ENCODE peak calls at places on chromosomes 12 and 14, in four cellular contexts. V is WTC11, B is SK-N-SH, M is HepG2. A is an unnamed sample.

GRCh38 chr12:108214486-108214885 is 85.4 kb downstream of the WSCD2 start:
- DNase-seq in V (peak), M (peak), B (no peak), A (peak)

GRCh38 chr12:85835810-85836715 is at the start of gene RASSF9:
- DNase-seq in M (peak), B (no peak), V (no peak), A (no peak)

GRCh38 chr14:69315302-69315701 is 55.3 kb downstream of the GALNT16 start:
- DNase-seq in B (no peak), V (peak), M (no peak), A (peak)

GRCh38 chr12:1808798-1809480 is 11.4 kb upstream of the LRTM2 start:
- DNase-seq in V (no peak), M (no peak), B (no peak), A (no peak)

GRCh38 chr12:78697817-78698415 is 166.7 kb upstream of the SYT1 start:
- DNase-seq in V (no peak), M (no peak), B (no peak), A (no peak)

GRCh38 chr12:105474672-105475071 is 144.2 kb downstream of the C12orf75 start:
- DNase-seq in B (no peak), M (no peak), V (no peak), A (no peak)

GRCh38 chr12:92272301-92272964 is 126.8 kb upstream of the BTG1 start:
- DNase-seq in V (peak), B (no peak), M (no peak), A (no peak)

GRCh38 chr12:90078344-90078743 is 369.7 kb upstream of the ATP2B1 start:
- DNase-seq in M (no peak), B (no peak), V (no peak), A (no peak)

GRCh38 chr14:58955294-58955821 is 233.1 kb upstream of the DAAM1 start:
- DNase-seq in M (no peak), V (no peak), B (no peak), A (no peak)

DNA sequence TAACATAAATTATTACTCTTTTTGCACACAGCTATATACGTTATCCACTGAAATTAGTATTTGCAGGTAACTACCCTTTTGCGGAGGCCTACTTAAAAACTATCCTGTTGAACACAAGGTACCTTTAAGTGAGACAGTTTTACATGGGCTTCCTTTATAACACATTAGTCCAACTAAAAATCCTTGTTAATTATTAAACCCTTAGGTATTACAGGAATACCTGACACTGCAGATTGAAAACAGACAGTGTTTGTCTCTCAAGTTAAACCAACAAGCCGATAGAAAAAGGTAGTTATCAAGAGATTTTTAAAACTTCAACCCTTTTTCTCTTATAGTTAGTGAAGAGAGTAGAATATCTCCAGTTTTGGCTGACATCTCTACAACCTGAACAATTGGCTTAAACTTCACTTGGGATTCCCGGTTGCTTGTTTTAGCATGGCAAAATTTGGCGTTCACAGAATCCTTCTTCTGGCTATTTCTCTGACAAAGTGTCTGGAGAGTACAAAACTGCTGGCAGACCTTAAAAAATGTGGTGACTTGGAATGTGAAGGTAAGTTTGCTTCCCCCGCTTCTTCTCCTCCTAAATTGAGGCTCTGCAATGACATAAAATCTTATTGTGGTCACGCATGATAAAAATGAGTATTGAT is at the start of gene MIA2:
- DNase-seq in V (no peak), B (no peak), M (peak), A (no peak)
- TF ChIP-seq FOXJ3 in V (no peak), B (no peak), M (no peak), A (no peak)

GRCh38 chr12:51527872-51528271 is 63.2 kb upstream of the SCN8A start:
- DNase-seq in B (no peak), V (no peak), M (no peak), A (no peak)

GRCh38 chr12:51530208-51530607 is 60.8 kb upstream of the SCN8A start:
- DNase-seq in V (no peak), B (no peak), M (no peak), A (no peak)

GRCh38 chr12:51528852-51529545 is 62.0 kb upstream of the SCN8A start:
- DNase-seq in M (no peak), V (no peak), B (no peak), A (no peak)

GRCh38 chr12:51531284-51531981 is 59.6 kb upstream of the SCN8A start:
- DNase-seq in V (no peak), M (no peak), B (no peak), A (no peak)

GRCh38 chr12:51529586-51529985 is 61.4 kb upstream of the SCN8A start:
- DNase-seq in M (no peak), V (no peak), B (no peak), A (no peak)
- TF ChIP-seq FOXJ3 in M (no peak), V (no peak), B (no peak), A (no peak)

DNA sequence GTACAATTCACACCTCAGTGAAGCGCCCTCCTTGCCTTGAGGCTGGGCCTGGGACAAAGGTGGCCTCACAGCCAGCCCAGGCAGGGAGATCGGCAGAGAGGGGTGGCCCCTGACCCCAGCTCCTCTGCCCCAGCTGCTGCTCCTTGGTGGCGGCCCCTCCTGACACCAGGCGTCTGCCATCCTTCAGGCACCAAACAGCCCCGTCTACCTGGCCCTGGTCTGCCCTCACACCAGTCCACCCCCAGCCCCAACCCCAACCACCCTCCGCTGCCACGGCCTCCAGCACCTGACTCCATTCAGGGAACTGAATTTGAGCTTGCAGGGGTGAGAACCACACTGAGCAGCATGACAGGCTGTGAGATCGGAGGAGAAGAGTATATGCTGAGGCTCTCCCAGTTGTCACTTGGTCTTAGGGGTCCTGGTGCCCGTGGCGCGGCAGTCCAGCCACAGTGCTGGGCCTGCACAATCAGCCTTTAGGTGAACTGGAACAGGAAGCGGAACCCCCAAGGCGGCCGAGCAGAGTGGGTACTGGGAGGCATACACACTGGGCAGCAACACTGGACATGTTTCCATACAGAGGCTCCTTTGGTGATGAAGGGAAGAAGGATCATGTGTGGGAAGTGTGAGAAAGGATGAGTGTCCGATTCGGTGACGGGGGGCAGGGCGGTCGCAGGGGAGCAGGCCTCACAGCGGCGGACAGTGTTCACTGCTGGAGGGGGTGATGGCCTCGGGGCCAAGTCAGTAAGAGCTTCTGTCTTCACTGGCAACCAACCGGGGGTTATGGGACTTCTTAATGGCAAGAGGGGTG is 18.7 kb downstream of the ZFYVE21 start:
- DNase-seq in B (no peak), V (no peak), M (no peak), A (no peak)
- TF ChIP-seq FOXJ3 in B (no peak), V (no peak), M (no peak), A (no peak)

GRCh38 chr14:55416866-55417265 is 5.2 kb upstream of the ATG14 start:
- DNase-seq in V (peak), M (no peak), B (no peak), A (peak)
- TF ChIP-seq FOXJ3 in V (no peak), M (no peak), B (no peak), A (no peak)

GRCh38 chr12:77064891-77065360 is 443 bp downstream of the E2F7 start:
- DNase-seq in V (no peak), B (no peak), M (no peak), A (no peak)

GRCh38 chr12:77065361-77066204 is at the start of gene E2F7:
- DNase-seq in M (peak), B (peak), V (peak), A (peak)

GRCh38 chr12:77072833-77073495 is 7.6 kb upstream of the E2F7 start:
- DNase-seq in V (no peak), B (no peak), M (no peak), A (no peak)

GRCh38 chr12:77070382-77071294 is 5.3 kb upstream of the E2F7 start:
- DNase-seq in M (no peak), V (no peak), B (no peak), A (no peak)
- TF ChIP-seq FOXJ3 in M (no peak), V (no peak), B (no peak), A (no peak)

GRCh38 chr12:57624441-57625220 is 8.4 kb downstream of the B4GALNT1 start:
- DNase-seq in V (no peak), B (no peak), M (no peak), A (no peak)
- TF ChIP-seq FOXJ3 in V (no peak), B (no peak), M (no peak), A (no peak)

DNA sequence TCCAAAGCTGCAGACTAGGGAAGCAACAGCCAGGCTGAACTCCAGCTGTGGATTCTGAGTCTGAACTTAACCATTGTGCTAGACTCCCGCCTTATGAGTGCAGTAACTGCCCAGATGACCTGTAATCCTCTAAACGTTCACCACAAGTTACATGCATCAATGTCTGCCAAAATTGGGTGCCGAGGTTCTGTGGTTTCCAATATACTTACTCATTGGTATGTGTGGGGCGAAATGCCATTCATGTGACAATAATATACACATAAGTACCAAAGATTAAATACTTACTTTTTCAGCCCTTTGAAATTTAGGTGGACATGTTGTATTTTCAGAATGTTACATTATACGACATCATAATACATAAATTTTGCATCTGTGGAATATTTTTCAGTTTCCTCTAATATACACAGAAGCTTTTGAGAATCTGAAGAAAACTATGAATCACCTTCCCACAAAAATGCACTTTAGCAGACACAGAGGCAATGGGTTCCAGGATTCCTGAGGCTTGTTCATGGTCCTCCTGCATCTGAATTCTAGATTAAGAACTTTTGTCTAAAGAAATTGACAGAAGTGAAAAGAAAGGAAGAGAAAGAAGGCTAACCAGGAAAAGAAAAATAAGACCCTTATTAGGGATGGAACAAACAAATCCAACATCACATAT is 31.7 kb downstream of the GRIP1 start:
- DNase-seq in V (no peak), B (no peak), M (no peak), A (no peak)
- TF ChIP-seq FOXJ3 in V (no peak), B (no peak), M (no peak), A (no peak)

GRCh38 chr12:53098354-53098981 is 1.0 kb downstream of the IGFBP6 start:
- DNase-seq in B (no peak), M (no peak), V (no peak), A (peak)
- TF ChIP-seq FOXJ3 in B (no peak), M (no peak), V (no peak), A (no peak)

A was measured in K562.